ENCODE peak calls at places on chromosome 1, in nine cellular contexts. N is T-helper 9 cell, J is hepatocyte, L is RWPE1, K is posterior vena cava, F is head of caudate nucleus, B is ELR, I is cardiac fibroblast, M is Ammon's horn. E is an unnamed sample.

GRCh38 chr1:27545876-27546275 is 55.9 kb upstream of the WASF2 start:
- DNase-seq in N (no peak), J (no peak), L (no peak), K (no peak), F (no peak), B (peak; percentile 31), I (no peak), M (no peak), E (no peak)

GRCh38 chr1:1759456-1760344 is 18.6 kb downstream of the NADK start:
- DNase-seq in N (no peak), J (no peak), L (no peak), K (no peak), F (no peak), B (no peak), I (no peak), M (no peak), E (no peak)

GRCh38 chr1:208242829-208243521 is 1.2 kb downstream of the PLXNA2 start:
- DNase-seq in N (no peak), J (peak; percentile 77), L (no peak), K (no peak), F (no peak), B (peak; percentile 48), I (no peak), M (no peak), E (no peak)

GRCh38 chr1:223129229-223129851 is 13.7 kb downstream of the TLR5 start:
- DNase-seq in N (peak; percentile 64), J (peak; percentile 78), L (peak; percentile 35), K (peak; percentile 93), F (peak; percentile 57), B (peak; percentile 36), I (peak; percentile 65), M (peak; percentile 54), E (peak; percentile 74)

GRCh38 chr1:87513971-87514660 is 185.4 kb downstream of the LMO4 start:
- DNase-seq in N (no peak), J (no peak), L (no peak), K (no peak), F (no peak), B (no peak), I (no peak), M (no peak), E (no peak)

GRCh38 chr1:228938248-228938891 is 203.1 kb downstream of the RHOU start:
- DNase-seq in N (no peak), J (no peak), L (no peak), K (no peak), F (peak; percentile 41), B (no peak), I (no peak), M (peak; percentile 31), E (no peak)

GRCh38 chr1:20361805-20362381 is 71.2 kb downstream of the VWA5B1 start:
- DNase-seq in N (peak; percentile 26), J (peak; percentile 71), L (peak; percentile 64), K (peak; percentile 82), F (peak; percentile 66), B (peak; percentile 66), I (peak; percentile 62), M (peak; percentile 85), E (peak; percentile 76)

GRCh38 chr1:173504268-173504667 is 27.1 kb downstream of the PRDX6 start:
- DNase-seq in N (no peak), J (no peak), L (no peak), K (no peak), F (no peak), B (no peak), I (no peak), M (no peak), E (no peak)

GRCh38 chr1:47514229-47514628 is 76.4 kb downstream of the FOXD2 start:
- DNase-seq in N (no peak), J (no peak), L (no peak), K (no peak), F (no peak), B (no peak), I (no peak), M (no peak), E (no peak)

GRCh38 chr1:118123436-118123835 is 61.6 kb downstream of the SPAG17 start:
- DNase-seq in N (no peak), J (no peak), L (no peak), K (no peak), F (no peak), B (no peak), I (no peak), M (no peak), E (no peak)

GRCh38 chr1:181482001-181482430 is 1.3 kb upstream of the CACNA1E start:
- DNase-seq in N (no peak), J (no peak), L (no peak), K (no peak), F (no peak), B (no peak), I (no peak), M (no peak), E (no peak)